ENCODE peak calls at places on chromosomes 6 and 20, in five cellular contexts. G, H, Y, W and V are unnamed samples.

GRCh38 chr6:164845773-164846172 is 463.6 kb downstream of the C6orf118 start:
- DNase-seq in G (no peak), H (no peak), Y (no peak), W (no peak), V (no peak)

GRCh38 chr6:28782113-28782673 is 141.6 kb downstream of the TRIM27 start:
- DNase-seq in G (no peak), H (no peak), Y (no peak), W (no peak), V (no peak)

GRCh38 chr20:32609993-32610896 is 25.1 kb upstream of the NOL4L start:
- DNase-seq in G (no peak), H (no peak), Y (no peak), W (no peak), V (no peak)

GRCh38 chr6:118306640-118307238 is 241.4 kb upstream of the PLN start:
- DNase-seq in G (no peak), H (no peak), Y (no peak), W (no peak), V (no peak)

GRCh38 chr20:346640-347316 is at the start of gene NRSN2:
- DNase-seq in G (peak), H (peak), Y (no peak), W (no peak), V (peak)

GRCh38 chr20:45359069-45359405 is 3.9 kb upstream of the SYS1 start:
- DNase-seq in G (peak), H (no peak), Y (no peak), W (no peak), V (peak)

GRCh38 chr6:106886922-106887797 is 87.4 kb downstream of the CD24 start:
- DNase-seq in G (no peak), H (no peak), Y (no peak), W (no peak), V (no peak)

GRCh38 chr6:149084026-149084425 is 233.5 kb upstream of the TAB2 start:
- DNase-seq in G (no peak), H (no peak), Y (no peak), W (no peak), V (no peak)

GRCh38 chr6:119349041-119349340 is 570 bp downstream of the MAN1A1 start:
- DNase-seq in G (peak), H (no peak), Y (no peak), W (no peak), V (no peak)

GRCh38 chr6:82691997-82692396 is 328.4 kb downstream of the TPBG start:
- DNase-seq in G (no peak), H (no peak), Y (no peak), W (no peak), V (no peak)

GRCh38 chr6:127516676-127517273 is 2.4 kb downstream of the MTCL3 start:
- DNase-seq in G (peak), H (no peak), Y (peak), W (no peak), V (peak)

GRCh38 chr6:48754631-48755030 is 643.6 kb upstream of the PTCHD4 start:
- DNase-seq in G (no peak), H (no peak), Y (no peak), W (no peak), V (no peak)

GRCh38 chr6:107066697-107067659 is 39.0 kb downstream of the MTRES1 start:
- DNase-seq in G (no peak), H (no peak), Y (no peak), W (no peak), V (no peak)

GRCh38 chr6:117733341-117733740 is 58.1 kb downstream of the NUS1 start:
- DNase-seq in G (no peak), H (no peak), Y (no peak), W (no peak), V (no peak)

GRCh38 chr6:30816791-30817739 is 67.3 kb upstream of the DDR1 start:
- DNase-seq in G (no peak), H (no peak), Y (no peak), W (no peak), V (no peak)

GRCh38 chr20:63133481-63134091 is 82.3 kb downstream of the YTHDF1 start:
- DNase-seq in G (peak), H (no peak), Y (no peak), W (no peak), V (no peak)

GRCh38 chr6:157652601-157653363 is 170.3 kb upstream of the SNX9 start:
- DNase-seq in G (no peak), H (no peak), Y (no peak), W (no peak), V (no peak)

GRCh38 chr6:82589509-82590206 is 226.0 kb downstream of the TPBG start:
- DNase-seq in G (no peak), H (no peak), Y (no peak), W (peak), V (no peak)

GRCh38 chr6:110357696-110358535 is at the start of gene METTL24:
- DNase-seq in G (no peak), H (peak), Y (no peak), W (no peak), V (peak)

GRCh38 chr6:20916081-20916480 is 381.8 kb downstream of the CDKAL1 start:
- DNase-seq in G (no peak), H (no peak), Y (no peak), W (no peak), V (no peak)

GRCh38 chr20:13008761-13009681 is at the start of gene SPTLC3:
- DNase-seq in G (peak), H (peak), Y (no peak), W (no peak), V (peak)

GRCh38 chr6:79702701-79703100 is 71.6 kb downstream of the SH3BGRL2 start:
- DNase-seq in G (no peak), H (no peak), Y (no peak), W (no peak), V (no peak)

GRCh38 chr6:47478233-47479155 is 905 bp downstream of the CD2AP start:
- DNase-seq in G (peak), H (no peak), Y (no peak), W (no peak), V (no peak)

GRCh38 chr20:14583413-14583812 is 246.0 kb upstream of the FLRT3 start:
- DNase-seq in G (no peak), H (no peak), Y (no peak), W (no peak), V (no peak)

GRCh38 chr6:53862517-53863457 is 68.0 kb downstream of the LRRC1 start:
- DNase-seq in G (no peak), H (peak), Y (no peak), W (peak), V (peak)

GRCh38 chr20:31652917-31653385 is 15.2 kb downstream of the COX4I2 start:
- DNase-seq in G (no peak), H (no peak), Y (no peak), W (no peak), V (no peak)

GRCh38 chr6:166460473-166461437 is 78.0 kb upstream of the MPC1 start:
- DNase-seq in G (no peak), H (no peak), Y (no peak), W (no peak), V (no peak)

GRCh38 chr20:33372993-33373441 is 28.3 kb downstream of the CDK5RAP1 start:
- DNase-seq in G (peak), H (no peak), Y (no peak), W (peak), V (no peak)

GRCh38 chr6:101921829-101922450 is 528.4 kb downstream of the GRIK2 start:
- DNase-seq in G (no peak), H (no peak), Y (no peak), W (no peak), V (no peak)

GRCh38 chr6:53437557-53438202 is 88.9 kb upstream of the ELOVL5 start:
- DNase-seq in G (peak), H (no peak), Y (no peak), W (peak), V (peak)

DNA sequence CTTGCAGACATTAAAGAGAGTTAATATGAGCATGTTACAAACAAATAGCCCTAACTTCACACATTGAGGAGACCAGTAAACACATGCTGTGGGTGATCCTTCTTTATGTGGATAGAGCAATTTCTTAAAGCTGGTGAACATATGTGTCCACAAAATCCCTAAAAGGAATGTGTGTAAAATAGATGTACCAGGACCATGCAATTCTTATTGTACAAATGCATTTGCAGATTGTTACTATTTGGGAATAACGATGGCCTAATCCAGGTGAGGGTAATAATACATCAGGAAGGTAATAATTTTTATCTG is 228.9 kb downstream of the ALDH8A1 start:
- DNase-seq in G (no peak), H (no peak), Y (no peak), W (no peak), V (no peak)
- H3K27ac ChIP-seq in G (peak), H (no peak), Y (no peak), W (no peak), V (peak)

GRCh38 chr6:12367412-12367811 is 77.3 kb downstream of the EDN1 start:
- DNase-seq in G (no peak), H (no peak), Y (no peak), W (no peak), V (no peak)

GRCh38 chr6:12371641-12372146 is 81.5 kb downstream of the EDN1 start:
- DNase-seq in G (no peak), H (no peak), Y (no peak), W (no peak), V (no peak)

GRCh38 chr6:12371151-12371550 is 81.0 kb downstream of the EDN1 start:
- DNase-seq in G (no peak), H (no peak), Y (no peak), W (no peak), V (no peak)

GRCh38 chr6:12369355-12369754 is 79.2 kb downstream of the EDN1 start:
- DNase-seq in G (no peak), H (no peak), Y (no peak), W (no peak), V (no peak)

DNA sequence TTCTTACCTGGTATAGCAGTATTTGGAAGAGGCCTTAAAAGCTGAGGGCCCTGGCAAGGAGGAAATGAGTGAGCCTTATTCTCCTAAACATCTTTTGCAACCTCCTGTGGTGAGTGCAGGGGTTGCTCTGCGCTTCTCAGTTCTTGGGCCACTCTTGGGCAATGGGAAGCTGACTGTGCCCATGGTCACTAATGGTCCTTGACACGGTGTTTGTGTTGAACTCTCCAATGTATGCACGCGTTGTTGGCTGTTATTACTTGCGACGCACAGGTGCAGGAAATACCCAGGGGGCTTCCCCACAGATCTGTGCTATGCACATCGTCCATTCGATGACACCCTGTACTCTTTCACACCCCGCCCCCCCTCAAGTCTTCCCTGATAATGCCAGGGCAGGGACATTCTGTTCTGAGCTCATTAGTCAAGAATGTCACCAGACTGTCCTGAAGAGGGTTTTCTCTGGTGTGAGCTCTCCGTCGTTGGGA is 79.7 kb downstream of the EDN1 start:
- DNase-seq in G (peak), H (no peak), Y (no peak), W (no peak), V (no peak)
- H3K27ac ChIP-seq in G (peak), H (no peak), Y (no peak), W (no peak), V (no peak)

GRCh38 chr6:45400021-45400420 is 22.3 kb upstream of the SUPT3H start:
- DNase-seq in G (no peak), H (no peak), Y (no peak), W (no peak), V (no peak)
- H3K27ac ChIP-seq in G (no peak), H (no peak), Y (no peak), W (no peak), V (no peak)

DNA sequence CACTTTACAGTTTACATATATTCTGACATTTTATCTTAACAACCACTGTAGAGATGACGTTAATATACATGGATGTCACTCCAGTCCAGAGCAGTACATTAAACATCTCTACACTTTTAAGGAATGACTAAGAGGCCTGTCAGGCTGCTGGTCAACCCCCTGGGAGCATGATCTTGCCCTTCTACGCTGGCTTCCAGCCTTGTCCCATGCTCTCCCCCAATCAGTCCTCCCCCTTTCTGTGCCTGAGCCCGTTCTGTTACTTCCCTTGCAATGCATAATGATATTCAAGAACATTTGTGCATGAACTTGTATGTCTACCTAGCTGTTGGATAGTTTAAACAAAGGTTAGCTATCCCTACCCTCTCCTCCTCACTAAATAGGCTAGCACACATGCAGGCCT is 40.5 kb upstream of the PLCB4 start:
- DNase-seq in G (no peak), H (no peak), Y (no peak), W (no peak), V (no peak)
- H3K27ac ChIP-seq in G (no peak), H (no peak), Y (no peak), W (no peak), V (no peak)

DNA sequence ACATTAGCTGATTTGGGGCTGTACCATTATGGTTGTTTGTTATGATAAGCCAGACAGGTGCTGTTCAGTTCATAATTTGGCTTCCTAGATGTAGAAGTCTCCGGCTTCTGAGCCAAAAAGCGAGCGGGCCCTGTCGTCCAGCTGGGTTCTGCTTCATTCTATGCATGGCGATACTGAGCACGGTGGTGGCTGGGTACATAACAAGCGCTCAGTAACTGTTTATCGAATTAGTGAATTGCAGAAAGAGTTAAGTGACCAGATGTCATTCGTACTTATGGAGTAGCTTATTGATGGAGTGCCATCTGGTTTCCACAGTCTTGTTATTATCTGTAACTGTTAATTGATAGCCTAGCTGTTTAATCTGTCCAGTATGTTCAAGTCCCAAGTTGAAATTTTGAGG is 85.0 kb downstream of the DTD1 start:
- DNase-seq in G (no peak), H (no peak), Y (no peak), W (no peak), V (no peak)
- H3K27ac ChIP-seq in G (no peak), H (no peak), Y (no peak), W (no peak), V (no peak)

GRCh38 chr6:142015011-142015410 is 117.7 kb upstream of the GJE1 start:
- DNase-seq in G (no peak), H (no peak), Y (no peak), W (no peak), V (no peak)
- H3K27ac ChIP-seq in G (no peak), H (no peak), Y (no peak), W (peak), V (no peak)

DNA sequence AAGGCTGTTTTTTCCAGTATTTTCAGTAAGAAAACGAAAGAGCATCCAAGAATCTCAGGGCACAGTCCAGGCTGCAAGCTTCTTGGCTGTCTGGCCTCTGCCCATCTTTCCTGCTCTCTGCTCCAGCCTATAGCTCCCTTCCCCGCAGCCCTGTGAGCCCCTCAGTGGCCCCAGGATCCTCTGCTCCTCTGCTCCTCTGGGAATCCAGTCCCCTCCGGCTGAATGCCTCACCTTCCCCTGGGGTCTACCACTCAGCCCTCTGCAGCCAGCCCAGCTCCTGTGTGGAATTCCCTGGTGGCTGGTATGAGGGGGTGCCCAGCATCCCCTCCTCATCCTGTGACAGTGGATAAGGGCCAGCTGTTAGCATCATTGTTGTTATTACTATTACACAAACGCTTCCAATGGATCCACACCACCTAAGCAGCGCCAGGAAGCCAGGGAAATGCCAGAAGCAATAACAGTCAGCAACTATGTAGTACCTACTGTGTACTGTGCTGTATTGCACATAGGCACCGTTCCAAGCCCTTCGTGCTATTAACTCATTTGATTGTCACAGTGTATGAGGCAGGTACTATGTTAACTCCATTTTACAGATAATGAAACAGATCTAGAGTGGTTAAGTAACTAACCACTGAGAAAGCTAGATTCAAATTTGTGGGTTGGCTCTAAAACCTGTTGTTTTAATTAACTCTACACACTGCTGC is 60.2 kb upstream of the PTPN1 start:
- DNase-seq in G (no peak), H (no peak), Y (no peak), W (no peak), V (no peak)
- H3K27ac ChIP-seq in G (peak), H (peak), Y (no peak), W (no peak), V (no peak)